ENCODE peak calls at places on chromosomes 16 and 17, in seven cellular contexts. One of them, this sample, is unnamed. For H3K79me1, the result is how much of the 10 kb centered on the place peaks cover.

GRCh38 chr17:31533546-31534155 is 142.2 kb downstream of the RAB11FIP4 start:
- DNase-seq in IMR-90: peak
- DNase-seq in mesendoderm: peak
- DNase-seq in mesenchymal stem cell: peak
- DNase-seq in trophoblast cell: peak
- DNase-seq in H9: peak
- DNase-seq in H1: no peak
- DNase-seq in this sample: peak

GRCh38 chr17:57256708-57257112 is 387 bp downstream of the MSI2 start:
- DNase-seq in IMR-90: no peak
- DNase-seq in mesendoderm: peak
- DNase-seq in mesenchymal stem cell: peak
- DNase-seq in trophoblast cell: no peak
- DNase-seq in H9: no peak
- DNase-seq in H1: no peak
- DNase-seq in this sample: no peak

GRCh38 chr17:7356779-7357178 is 1.8 kb downstream of the TMEM95 start:
- DNase-seq in IMR-90: no peak
- DNase-seq in mesendoderm: no peak
- DNase-seq in mesenchymal stem cell: no peak
- DNase-seq in trophoblast cell: no peak
- DNase-seq in H9: no peak
- DNase-seq in H1: no peak
- DNase-seq in this sample: no peak

GRCh38 chr16:70749681-70750601 is 51.0 kb downstream of the VAC14 start:
- DNase-seq in IMR-90: no peak
- DNase-seq in mesendoderm: no peak
- DNase-seq in mesenchymal stem cell: peak
- DNase-seq in trophoblast cell: no peak
- DNase-seq in H9: no peak
- DNase-seq in H1: no peak
- DNase-seq in this sample: no peak

GRCh38 chr17:2057130-2057713 is 2.3 kb downstream of the HIC1 start:
- DNase-seq in IMR-90: no peak
- DNase-seq in mesendoderm: peak
- DNase-seq in mesenchymal stem cell: peak
- DNase-seq in trophoblast cell: no peak
- DNase-seq in H9: no peak
- DNase-seq in H1: no peak
- DNase-seq in this sample: no peak

GRCh38 chr16:6066601-6067000 is 969.0 kb upstream of the EEF2KMT start:
- DNase-seq in IMR-90: no peak
- DNase-seq in mesendoderm: no peak
- DNase-seq in mesenchymal stem cell: no peak
- DNase-seq in trophoblast cell: no peak
- DNase-seq in H9: no peak
- DNase-seq in H1: no peak
- DNase-seq in this sample: no peak

GRCh38 chr17:19299214-19299747 is 62.1 kb downstream of the EPN2 start:
- DNase-seq in IMR-90: no peak
- DNase-seq in mesendoderm: no peak
- DNase-seq in mesenchymal stem cell: no peak
- DNase-seq in trophoblast cell: no peak
- DNase-seq in H9: no peak
- DNase-seq in H1: no peak
- DNase-seq in this sample: no peak

GRCh38 chr17:18984273-18985114 is 20.1 kb downstream of the FAM83G start:
- DNase-seq in IMR-90: no peak
- DNase-seq in mesendoderm: no peak
- DNase-seq in mesenchymal stem cell: no peak
- DNase-seq in trophoblast cell: no peak
- DNase-seq in H9: no peak
- DNase-seq in H1: no peak
- DNase-seq in this sample: no peak

GRCh38 chr16:49489686-49490320 is 116.2 kb downstream of the C16orf78 start:
- DNase-seq in IMR-90: no peak
- DNase-seq in mesendoderm: no peak
- DNase-seq in mesenchymal stem cell: no peak
- DNase-seq in trophoblast cell: no peak
- DNase-seq in H9: no peak
- DNase-seq in H1: no peak
- DNase-seq in this sample: no peak

GRCh38 chr17:47275245-47275984 is 21.8 kb downstream of the ITGB3 start:
- DNase-seq in IMR-90: peak
- DNase-seq in mesendoderm: peak
- DNase-seq in mesenchymal stem cell: peak
- DNase-seq in trophoblast cell: no peak
- DNase-seq in H9: peak
- DNase-seq in H1: no peak
- DNase-seq in this sample: peak

GRCh38 chr17:53472586-53472985 is 350.1 kb upstream of the KIF2B start:
- DNase-seq in IMR-90: no peak
- DNase-seq in mesendoderm: peak
- DNase-seq in mesenchymal stem cell: peak
- DNase-seq in trophoblast cell: no peak
- DNase-seq in H9: no peak
- DNase-seq in H1: no peak
- DNase-seq in this sample: no peak

GRCh38 chr16:75053791-75054555 is 55.1 kb downstream of the ZNRF1 start:
- DNase-seq in IMR-90: no peak
- DNase-seq in mesendoderm: no peak
- DNase-seq in mesenchymal stem cell: no peak
- DNase-seq in trophoblast cell: no peak
- DNase-seq in H9: no peak
- DNase-seq in H1: no peak
- DNase-seq in this sample: no peak

GRCh38 chr16:30030841-30031413 is at the start of gene TLCD3B:
- DNase-seq in IMR-90: no peak
- DNase-seq in mesendoderm: peak
- DNase-seq in mesenchymal stem cell: no peak
- DNase-seq in trophoblast cell: no peak
- DNase-seq in H9: peak
- DNase-seq in H1: no peak
- DNase-seq in this sample: peak

GRCh38 chr16:8370374-8371015 is 219.8 kb downstream of the TMEM114 start:
- DNase-seq in IMR-90: peak
- DNase-seq in mesendoderm: peak
- DNase-seq in mesenchymal stem cell: no peak
- DNase-seq in trophoblast cell: peak
- DNase-seq in H9: peak
- DNase-seq in H1: peak
- DNase-seq in this sample: no peak

GRCh38 chr17:73595931-73596330 is 48.3 kb downstream of the SDK2 start:
- DNase-seq in IMR-90: no peak
- DNase-seq in mesendoderm: no peak
- DNase-seq in mesenchymal stem cell: no peak
- DNase-seq in trophoblast cell: no peak
- DNase-seq in H9: no peak
- DNase-seq in H1: no peak
- DNase-seq in this sample: no peak

GRCh38 chr16:88298166-88298881 is 84.4 kb upstream of the ZNF469 start:
- DNase-seq in IMR-90: peak
- DNase-seq in mesendoderm: no peak
- DNase-seq in mesenchymal stem cell: no peak
- DNase-seq in trophoblast cell: no peak
- DNase-seq in H9: no peak
- DNase-seq in H1: no peak
- DNase-seq in this sample: no peak

GRCh38 chr16:75622762-75623605 is at the start of gene ADAT1:
- DNase-seq in IMR-90: peak
- DNase-seq in mesendoderm: peak
- DNase-seq in mesenchymal stem cell: peak
- DNase-seq in trophoblast cell: peak
- DNase-seq in H9: peak
- DNase-seq in H1: peak
- DNase-seq in this sample: peak

GRCh38 chr16:75908718-75909117 is 182.4 kb upstream of the CPHXL start:
- DNase-seq in IMR-90: no peak
- DNase-seq in mesendoderm: peak
- DNase-seq in mesenchymal stem cell: no peak
- DNase-seq in trophoblast cell: peak
- DNase-seq in H9: no peak
- DNase-seq in H1: no peak
- DNase-seq in this sample: no peak

GRCh38 chr17:38779965-38780752 is 19.2 kb downstream of the PIP4K2B start:
- DNase-seq in IMR-90: no peak
- DNase-seq in mesendoderm: no peak
- DNase-seq in mesenchymal stem cell: no peak
- DNase-seq in trophoblast cell: no peak
- DNase-seq in H9: no peak
- DNase-seq in H1: no peak
- DNase-seq in this sample: no peak

GRCh38 chr17:38783227-38783626 is 16.1 kb downstream of the PIP4K2B start:
- DNase-seq in IMR-90: no peak
- DNase-seq in mesendoderm: no peak
- DNase-seq in mesenchymal stem cell: no peak
- DNase-seq in trophoblast cell: no peak
- DNase-seq in H9: no peak
- DNase-seq in H1: no peak
- DNase-seq in this sample: no peak

GRCh38 chr17:38773258-38773657 is 20.7 kb downstream of the PSMB3 start:
- DNase-seq in IMR-90: no peak
- DNase-seq in mesendoderm: no peak
- DNase-seq in mesenchymal stem cell: no peak
- DNase-seq in trophoblast cell: no peak
- DNase-seq in H9: no peak
- DNase-seq in H1: no peak
- DNase-seq in this sample: no peak

GRCh38 chr17:38777641-38778250 is 21.6 kb downstream of the PIP4K2B start:
- DNase-seq in IMR-90: peak
- DNase-seq in mesendoderm: no peak
- DNase-seq in mesenchymal stem cell: no peak
- DNase-seq in trophoblast cell: no peak
- DNase-seq in H9: no peak
- DNase-seq in H1: no peak
- DNase-seq in this sample: no peak
- H2BK120ac ChIP-seq in IMR-90: no peak
- H2BK120ac ChIP-seq in mesendoderm: no peak
- H2BK120ac ChIP-seq in mesenchymal stem cell: no peak
- H2BK120ac ChIP-seq in trophoblast cell: no peak
- H2BK120ac ChIP-seq in H9: no peak
- H2BK120ac ChIP-seq in H1: no peak
- H2BK120ac ChIP-seq in this sample: no peak

GRCh38 chr16:67397812-67398545 is 4.7 kb upstream of the TPPP3 start:
- DNase-seq in IMR-90: no peak
- DNase-seq in mesendoderm: no peak
- DNase-seq in mesenchymal stem cell: no peak
- DNase-seq in trophoblast cell: no peak
- DNase-seq in H9: no peak
- DNase-seq in H1: no peak
- DNase-seq in this sample: no peak
- H3K79me1 ChIP-seq in IMR-90: under half
- H3K79me1 ChIP-seq in mesendoderm: under half
- H3K79me1 ChIP-seq in mesenchymal stem cell: under half
- H3K79me1 ChIP-seq in trophoblast cell: under half
- H3K79me1 ChIP-seq in H9: under half
- H3K79me1 ChIP-seq in H1: under half
- H3K79me1 ChIP-seq in this sample: under half

DNA sequence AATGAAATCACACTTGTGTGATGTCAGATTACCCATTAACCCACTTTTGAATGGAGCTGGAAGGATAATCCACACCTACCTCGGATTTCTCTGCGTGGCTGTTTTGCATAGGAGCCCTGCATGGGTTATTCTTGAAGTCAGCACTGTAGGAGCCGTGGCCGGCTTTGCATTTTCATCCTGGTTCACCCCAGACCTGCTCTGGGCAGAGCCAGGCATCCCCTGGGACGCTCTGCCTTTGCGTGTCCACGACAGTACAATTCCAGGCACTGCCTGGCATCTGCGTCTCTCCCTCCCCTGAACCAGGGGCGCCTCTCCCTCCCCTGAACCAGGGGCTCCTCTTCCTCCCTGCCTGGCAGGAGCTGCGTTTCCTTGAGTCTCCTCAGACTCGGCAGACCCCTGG is 29.7 kb upstream of the ZNF750 start:
- DNase-seq in IMR-90: no peak
- DNase-seq in mesendoderm: no peak
- DNase-seq in mesenchymal stem cell: no peak
- DNase-seq in trophoblast cell: no peak
- DNase-seq in H9: no peak
- DNase-seq in H1: no peak
- DNase-seq in this sample: no peak
- H3K27ac ChIP-seq in IMR-90: no peak
- H3K27ac ChIP-seq in mesendoderm: no peak
- H3K27ac ChIP-seq in mesenchymal stem cell: no peak
- H3K27ac ChIP-seq in trophoblast cell: no peak
- H3K27ac ChIP-seq in H9: no peak
- H3K27ac ChIP-seq in H1: no peak
- H3K27ac ChIP-seq in this sample: no peak

GRCh38 chr17:10196936-10197335 is 1.5 kb downstream of the GAS7 start:
- DNase-seq in IMR-90: no peak
- DNase-seq in mesendoderm: no peak
- DNase-seq in mesenchymal stem cell: no peak
- DNase-seq in trophoblast cell: no peak
- DNase-seq in H9: no peak
- DNase-seq in H1: no peak
- DNase-seq in this sample: no peak

GRCh38 chr17:10200016-10200415 is 1.6 kb upstream of the GAS7 start:
- DNase-seq in IMR-90: no peak
- DNase-seq in mesendoderm: no peak
- DNase-seq in mesenchymal stem cell: no peak
- DNase-seq in trophoblast cell: peak
- DNase-seq in H9: no peak
- DNase-seq in H1: no peak
- DNase-seq in this sample: no peak

GRCh38 chr17:10197362-10197720 is 1.1 kb downstream of the GAS7 start:
- DNase-seq in IMR-90: no peak
- DNase-seq in mesendoderm: no peak
- DNase-seq in mesenchymal stem cell: peak
- DNase-seq in trophoblast cell: no peak
- DNase-seq in H9: no peak
- DNase-seq in H1: no peak
- DNase-seq in this sample: no peak

GRCh38 chr17:10197721-10198508 is 491 bp downstream of the GAS7 start:
- DNase-seq in IMR-90: no peak
- DNase-seq in mesendoderm: peak
- DNase-seq in mesenchymal stem cell: peak
- DNase-seq in trophoblast cell: no peak
- DNase-seq in H9: peak
- DNase-seq in H1: no peak
- DNase-seq in this sample: no peak

DNA sequence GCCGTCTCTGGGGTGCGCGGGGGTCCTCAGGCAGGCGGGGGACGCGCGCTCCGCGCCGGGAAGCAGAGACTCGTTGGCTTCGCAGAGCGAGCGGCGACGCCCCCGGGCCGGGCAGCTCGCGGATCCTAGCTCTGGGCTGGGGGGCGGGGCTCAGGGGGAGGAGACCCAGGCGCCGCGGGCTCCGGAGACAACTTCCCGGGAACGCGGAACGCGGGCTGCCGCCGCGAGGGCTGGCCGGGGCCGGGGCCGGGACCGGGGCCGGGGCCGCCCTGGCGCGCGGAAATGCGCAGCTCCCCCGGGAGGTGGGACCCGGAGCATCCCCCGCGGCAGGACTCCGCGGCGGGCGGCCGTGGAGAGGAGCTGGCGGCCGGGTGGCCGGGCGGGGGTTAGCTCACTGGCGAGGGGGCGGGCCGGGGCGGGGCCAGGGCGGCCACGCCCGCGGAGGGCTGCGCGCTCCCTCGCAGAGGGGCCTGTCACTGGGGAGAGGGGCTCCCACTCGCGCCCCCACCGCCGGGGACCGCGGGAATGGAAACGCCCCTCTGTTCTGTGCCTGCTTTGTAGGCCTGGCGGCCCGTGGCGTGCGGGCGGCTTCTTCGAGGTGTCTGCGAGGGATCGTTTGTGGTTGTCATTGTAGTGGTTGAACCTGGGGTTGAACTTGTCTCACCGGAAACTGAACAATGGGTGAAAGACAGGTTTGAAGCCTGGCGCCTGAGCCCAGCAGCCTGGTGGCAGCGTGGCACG is at the start of gene GAS7:
- DNase-seq in IMR-90: peak
- DNase-seq in mesendoderm: peak
- DNase-seq in mesenchymal stem cell: peak
- DNase-seq in trophoblast cell: no peak
- DNase-seq in H9: peak
- DNase-seq in H1: no peak
- DNase-seq in this sample: peak
- H2BK120ac ChIP-seq in IMR-90: peak
- H2BK120ac ChIP-seq in mesendoderm: no peak
- H2BK120ac ChIP-seq in mesenchymal stem cell: peak
- H2BK120ac ChIP-seq in trophoblast cell: peak
- H2BK120ac ChIP-seq in H9: no peak
- H2BK120ac ChIP-seq in H1: no peak
- H2BK120ac ChIP-seq in this sample: no peak

This sample was measured in neuronal stem cell.